ENCODE peak calls at places on chromosomes 4 and X, in four cellular contexts. One of them, this sample, is unnamed.

GRCh38 chrX:31070057-31070468 is 1.8 kb downstream of the FTHL17 start:
- DNase-seq in right lobe of liver: no peak
- DNase-seq in IMR-90: no peak
- DNase-seq in breast epithelium: no peak
- DNase-seq in this sample: no peak

GRCh38 chr4:22463179-22463578 is 52.7 kb downstream of the ADGRA3 start:
- DNase-seq in breast epithelium: no peak
- DNase-seq in IMR-90: no peak
- DNase-seq in right lobe of liver: no peak
- DNase-seq in this sample: no peak

GRCh38 chr4:6343950-6344408 is 74.3 kb downstream of the WFS1 start:
- DNase-seq in right lobe of liver: no peak
- DNase-seq in IMR-90: peak
- DNase-seq in breast epithelium: no peak
- DNase-seq in this sample: peak

GRCh38 chr4:128288689-128289106 is 1.1 kb upstream of the PGRMC2 start:
- DNase-seq in IMR-90: peak
- DNase-seq in breast epithelium: no peak
- DNase-seq in right lobe of liver: no peak
- DNase-seq in this sample: peak

GRCh38 chrX:131288738-131289511 is at the start of gene IGSF1:
- DNase-seq in IMR-90: no peak
- DNase-seq in right lobe of liver: peak
- DNase-seq in breast epithelium: no peak
- DNase-seq in this sample: peak

GRCh38 chrX:37976153-37976552 is 30.2 kb upstream of the SYTL5 start:
- DNase-seq in breast epithelium: no peak
- DNase-seq in right lobe of liver: no peak
- DNase-seq in IMR-90: peak
- DNase-seq in this sample: no peak

GRCh38 chrX:22652596-22652995 is 347.2 kb upstream of the DDX53 start:
- DNase-seq in breast epithelium: no peak
- DNase-seq in right lobe of liver: no peak
- DNase-seq in IMR-90: peak
- DNase-seq in this sample: peak

GRCh38 chrX:72128881-72129280 is 2.8 kb downstream of the RTL5 start:
- DNase-seq in breast epithelium: no peak
- DNase-seq in IMR-90: no peak
- DNase-seq in right lobe of liver: no peak
- DNase-seq in this sample: no peak

GRCh38 chr4:123559955-123560669 is 163.5 kb downstream of the SPRY1 start:
- DNase-seq in breast epithelium: no peak
- DNase-seq in right lobe of liver: no peak
- DNase-seq in IMR-90: peak
- DNase-seq in this sample: peak

GRCh38 chr4:8229341-8229975 is 30.4 kb downstream of the SH3TC1 start:
- DNase-seq in right lobe of liver: no peak
- DNase-seq in IMR-90: no peak
- DNase-seq in breast epithelium: no peak
- DNase-seq in this sample: no peak

GRCh38 chrX:124194903-124195302 is 137.6 kb upstream of the TEX13D start:
- DNase-seq in IMR-90: no peak
- DNase-seq in breast epithelium: no peak
- DNase-seq in right lobe of liver: no peak
- DNase-seq in this sample: no peak

GRCh38 chrX:63963382-63963781 is 178.4 kb upstream of the ARHGEF9 start:
- DNase-seq in right lobe of liver: no peak
- DNase-seq in IMR-90: no peak
- DNase-seq in breast epithelium: no peak
- DNase-seq in this sample: no peak

GRCh38 chr4:182137343-182137742 is 105.9 kb upstream of the TENM3 start:
- DNase-seq in breast epithelium: no peak
- DNase-seq in right lobe of liver: no peak
- DNase-seq in IMR-90: no peak
- DNase-seq in this sample: peak

GRCh38 chrX:48974574-48974973 is 2.9 kb upstream of the KCND1 start:
- DNase-seq in breast epithelium: no peak
- DNase-seq in right lobe of liver: no peak
- DNase-seq in IMR-90: no peak
- DNase-seq in this sample: no peak

GRCh38 chrX:39576081-39576701 is 521.6 kb downstream of the BCOR start:
- DNase-seq in right lobe of liver: no peak
- DNase-seq in breast epithelium: no peak
- DNase-seq in IMR-90: no peak
- DNase-seq in this sample: no peak

GRCh38 chr4:14254806-14255445 is 627.4 kb upstream of the BOD1L1 start:
- DNase-seq in right lobe of liver: no peak
- DNase-seq in IMR-90: no peak
- DNase-seq in breast epithelium: no peak
- DNase-seq in this sample: no peak

GRCh38 chr4:13891544-13891939 is 264.0 kb upstream of the BOD1L1 start:
- DNase-seq in breast epithelium: no peak
- DNase-seq in right lobe of liver: no peak
- DNase-seq in IMR-90: peak
- DNase-seq in this sample: no peak

GRCh38 chr4:150126880-150127236 is 48.6 kb downstream of the DCLK2 start:
- DNase-seq in breast epithelium: no peak
- DNase-seq in IMR-90: peak
- DNase-seq in right lobe of liver: no peak
- DNase-seq in this sample: peak

GRCh38 chr4:76525751-76526150 is 90.7 kb downstream of the SHROOM3 start:
- DNase-seq in breast epithelium: no peak
- DNase-seq in IMR-90: no peak
- DNase-seq in right lobe of liver: no peak
- DNase-seq in this sample: no peak
- H3K4me3 ChIP-seq in breast epithelium: no peak
- H3K4me3 ChIP-seq in IMR-90: no peak
- H3K4me3 ChIP-seq in right lobe of liver: no peak
- H3K4me3 ChIP-seq in this sample: no peak

DNA sequence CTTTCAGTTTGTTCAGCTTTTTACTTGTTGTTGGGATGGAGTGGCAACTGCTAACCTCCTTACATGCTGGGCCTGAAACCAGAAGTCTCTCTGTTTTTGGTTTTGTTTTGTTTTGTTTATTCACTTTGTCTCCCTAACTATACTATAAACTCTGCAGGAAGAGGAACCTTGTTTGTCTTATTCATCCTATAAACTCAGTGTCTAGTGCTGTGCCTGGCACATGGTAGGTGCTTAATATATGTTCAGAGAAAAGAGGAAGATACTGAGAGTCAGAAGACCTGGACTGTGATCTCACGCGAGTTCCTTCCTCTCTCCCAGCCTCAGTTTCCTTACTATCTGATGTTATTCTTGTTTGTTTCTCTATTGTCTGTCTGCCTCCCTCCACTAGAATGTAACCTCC is 71.3 kb downstream of the PRPS1 start:
- DNase-seq in breast epithelium: no peak
- DNase-seq in IMR-90: no peak
- DNase-seq in right lobe of liver: no peak
- DNase-seq in this sample: no peak
- H3K27ac ChIP-seq in breast epithelium: peak
- H3K27ac ChIP-seq in IMR-90: no peak
- H3K27ac ChIP-seq in right lobe of liver: no peak
- H3K27ac ChIP-seq in this sample: no peak

GRCh38 chrX:33205321-33205720 is 6.0 kb downstream of the DMD start:
- DNase-seq in IMR-90: peak
- DNase-seq in right lobe of liver: no peak
- DNase-seq in breast epithelium: no peak
- DNase-seq in this sample: no peak
- H3K4me3 ChIP-seq in IMR-90: peak
- H3K4me3 ChIP-seq in right lobe of liver: no peak
- H3K4me3 ChIP-seq in breast epithelium: no peak
- H3K4me3 ChIP-seq in this sample: no peak

DNA sequence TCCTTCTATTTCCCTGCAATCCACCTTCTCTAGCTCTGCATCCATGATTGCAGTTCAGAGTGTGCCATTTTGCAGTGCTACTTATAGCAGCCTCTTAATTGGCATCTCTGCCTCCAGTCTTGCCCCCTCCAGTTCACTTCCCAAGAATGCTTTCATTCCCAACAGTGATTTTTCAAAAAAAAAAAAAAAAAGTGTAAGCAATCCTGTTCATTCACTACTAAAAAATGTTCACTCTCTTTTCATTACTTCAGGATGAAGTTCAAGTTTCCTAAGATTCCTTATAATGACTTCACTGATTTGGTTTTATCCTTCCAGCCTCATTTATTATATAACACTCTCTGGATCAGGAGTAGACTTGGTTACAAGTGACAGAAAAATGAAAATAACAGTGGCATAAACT is 124.7 kb upstream of the LNX1 start:
- DNase-seq in breast epithelium: no peak
- DNase-seq in right lobe of liver: no peak
- DNase-seq in IMR-90: peak
- DNase-seq in this sample: no peak
- H3K27ac ChIP-seq in breast epithelium: no peak
- H3K27ac ChIP-seq in right lobe of liver: no peak
- H3K27ac ChIP-seq in IMR-90: no peak
- H3K27ac ChIP-seq in this sample: no peak

DNA sequence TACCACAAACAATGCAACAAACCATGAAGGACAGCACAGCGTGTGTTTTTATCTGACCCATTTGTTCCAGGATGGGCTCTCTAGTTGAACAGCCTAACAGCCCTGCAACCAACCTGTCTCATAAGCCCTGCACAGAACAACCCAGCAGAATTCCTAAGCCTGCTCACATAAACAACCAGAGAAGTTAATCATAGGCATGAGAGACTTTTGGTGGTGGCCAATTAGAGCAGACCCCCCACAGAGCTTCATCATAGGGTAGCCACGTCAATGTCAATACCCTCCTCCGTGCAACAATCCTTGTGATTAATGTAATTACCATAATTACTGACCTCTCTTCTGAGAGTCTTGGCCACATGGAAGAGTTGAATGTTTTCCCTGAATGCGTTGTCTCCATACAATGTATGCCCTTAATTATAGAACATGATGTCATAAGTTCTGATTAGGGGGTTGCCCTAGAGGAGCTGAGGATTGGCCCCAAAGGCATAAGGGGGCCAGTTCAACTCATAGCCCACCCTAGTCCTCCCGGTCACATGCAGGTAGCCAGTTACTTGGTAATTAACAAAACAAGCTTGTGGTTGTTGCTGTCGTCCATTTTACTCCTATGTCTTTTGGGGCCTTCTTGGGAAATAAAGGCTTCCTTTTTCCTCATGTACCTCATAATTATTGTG is 92.7 kb downstream of the SYNPO2 start:
- DNase-seq in breast epithelium: no peak
- DNase-seq in IMR-90: peak
- DNase-seq in right lobe of liver: no peak
- DNase-seq in this sample: no peak
- H3K4me3 ChIP-seq in breast epithelium: no peak
- H3K4me3 ChIP-seq in IMR-90: no peak
- H3K4me3 ChIP-seq in right lobe of liver: no peak
- H3K4me3 ChIP-seq in this sample: no peak

GRCh38 chr4:41203841-41204240 is 10.5 kb downstream of the APBB2 start:
- DNase-seq in breast epithelium: no peak
- DNase-seq in IMR-90: no peak
- DNase-seq in right lobe of liver: no peak
- DNase-seq in this sample: no peak
- H3K27ac ChIP-seq in breast epithelium: peak
- H3K27ac ChIP-seq in IMR-90: peak
- H3K27ac ChIP-seq in right lobe of liver: peak
- H3K27ac ChIP-seq in this sample: peak